ENCODE peak calls at places on chromosomes 7 and 10, in five cellular contexts. W is H1; N is CD4-positive, alpha-beta memory T cell; L is right atrium auricular region; K is right lobe of liver. X is an unnamed sample. For H3K4me1, the result is how much of the 10 kb centered on the place peaks cover.

GRCh38 chr10:72274213-72274729 is 547 bp downstream of the DDIT4 start:
- DNase-seq in W (no peak), N (no peak), L (no peak), K (peak), X (no peak)

GRCh38 chr7:67463983-67464382 is 467.4 kb downstream of the TYW1 start:
- DNase-seq in W (no peak), N (no peak), L (no peak), K (no peak), X (no peak)

GRCh38 chr10:109887776-109888175 is 35.5 kb downstream of the XPNPEP1 start:
- DNase-seq in W (no peak), N (no peak), L (peak), K (no peak), X (no peak)

GRCh38 chr10:119259345-119259744 is 52.0 kb downstream of the GRK5 start:
- DNase-seq in W (no peak), N (no peak), L (no peak), K (no peak), X (no peak)

GRCh38 chr10:132223156-132223590 is 36.4 kb downstream of the DPYSL4 start:
- DNase-seq in W (peak), N (peak), L (peak), K (peak), X (peak)

GRCh38 chr10:79492839-79493238 is 19.5 kb upstream of the EIF5AL1 start:
- DNase-seq in W (no peak), N (no peak), L (no peak), K (no peak), X (no peak)

GRCh38 chr10:102283488-102283887 is 38.2 kb downstream of the GBF1 start:
- DNase-seq in W (no peak), N (no peak), L (no peak), K (no peak), X (no peak)

GRCh38 chr7:120996333-120996982 is 7.9 kb downstream of the CPED1 start:
- DNase-seq in W (no peak), N (peak), L (peak), K (peak), X (peak)

GRCh38 chr7:3370068-3370704 is 69.1 kb downstream of the SDK1 start:
- DNase-seq in W (no peak), N (no peak), L (no peak), K (no peak), X (no peak)

GRCh38 chr7:30594055-30594539 is 581 bp upstream of the GARS1 start:
- DNase-seq in W (no peak), N (no peak), L (no peak), K (peak), X (no peak)

DNA sequence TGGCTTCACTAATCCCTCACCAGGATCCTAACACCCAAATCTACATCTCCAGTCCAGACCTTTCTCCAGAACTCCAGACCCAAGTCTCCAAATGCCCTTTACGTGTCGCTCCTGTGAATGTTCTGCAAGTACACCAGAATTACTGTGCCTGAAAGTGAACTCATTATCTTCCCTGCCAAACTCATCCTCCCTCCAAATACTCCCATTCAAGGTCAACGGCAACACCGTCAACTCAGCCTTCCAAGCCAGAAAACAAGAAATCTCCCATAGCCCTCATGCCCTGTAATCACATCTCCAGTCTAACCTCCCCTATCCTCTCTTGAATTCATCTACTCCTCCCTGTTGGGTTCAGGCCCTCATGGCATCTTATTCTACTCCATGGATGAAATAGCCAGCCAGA is 12.3 kb downstream of the CREB3L2 start:
- DNase-seq in W (no peak), N (no peak), L (no peak), K (no peak), X (no peak)
- H3K4me1 ChIP-seq in W (under half), N (under half), L (half or more), K (under half), X (half or more)

DNA sequence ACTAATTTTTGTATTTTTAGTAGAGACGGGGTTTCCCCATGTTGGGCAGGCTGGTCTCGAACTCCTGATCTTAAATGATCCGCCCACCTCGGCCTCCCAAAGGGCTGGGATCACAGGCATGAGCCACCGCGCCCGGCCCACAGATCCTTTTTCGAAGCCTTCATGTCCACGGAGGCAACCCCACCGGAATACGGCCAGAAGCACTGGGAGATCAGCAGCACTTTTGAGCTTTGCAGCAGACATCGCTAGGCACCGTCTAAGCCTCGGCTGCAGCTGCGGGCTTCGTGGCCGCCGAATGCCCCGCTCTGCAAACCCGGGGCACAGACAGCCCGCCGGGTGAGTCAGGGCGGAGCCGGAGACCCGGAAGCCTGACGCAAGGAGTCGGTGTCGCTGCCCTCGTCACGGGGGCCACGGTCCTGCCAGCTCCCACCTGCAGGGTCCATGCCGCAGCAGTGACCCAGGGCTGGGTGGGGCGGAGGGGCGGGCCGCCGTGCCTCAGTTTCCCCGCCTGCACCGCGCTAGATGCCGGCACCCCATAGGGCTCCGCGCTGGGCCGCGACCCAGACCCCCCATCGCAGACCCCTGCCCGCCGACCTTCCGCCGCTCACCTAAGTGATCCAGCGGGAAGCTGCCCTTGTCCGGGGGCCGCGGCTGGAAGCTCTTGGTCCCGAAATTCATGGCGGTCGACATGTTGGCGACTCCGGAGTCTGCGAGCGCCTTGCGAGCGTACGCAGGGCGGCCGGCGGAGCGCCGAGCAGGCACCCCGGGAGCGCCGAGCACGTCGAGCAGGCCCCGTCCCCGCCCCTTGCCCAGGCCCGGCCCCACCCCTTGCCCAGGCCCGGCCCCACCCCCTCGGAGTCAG is at the start of gene COX19:
- DNase-seq in W (peak), N (peak), L (peak), K (peak), X (peak)
- H3K4me1 ChIP-seq in W (under half), N (under half), L (under half), K (under half), X (under half)

GRCh38 chr10:3765376-3765667 is 19.7 kb downstream of the KLF6 start:
- DNase-seq in W (no peak), N (no peak), L (no peak), K (no peak), X (no peak)

GRCh38 chr10:3763852-3764625 is 21.0 kb downstream of the KLF6 start:
- DNase-seq in W (no peak), N (no peak), L (no peak), K (peak), X (no peak)

GRCh38 chr10:3764626-3765375 is 20.2 kb downstream of the KLF6 start:
- DNase-seq in W (no peak), N (peak), L (no peak), K (peak), X (no peak)

GRCh38 chr10:3763035-3763456 is 22.0 kb downstream of the KLF6 start:
- DNase-seq in W (no peak), N (no peak), L (peak), K (no peak), X (peak)

DNA sequence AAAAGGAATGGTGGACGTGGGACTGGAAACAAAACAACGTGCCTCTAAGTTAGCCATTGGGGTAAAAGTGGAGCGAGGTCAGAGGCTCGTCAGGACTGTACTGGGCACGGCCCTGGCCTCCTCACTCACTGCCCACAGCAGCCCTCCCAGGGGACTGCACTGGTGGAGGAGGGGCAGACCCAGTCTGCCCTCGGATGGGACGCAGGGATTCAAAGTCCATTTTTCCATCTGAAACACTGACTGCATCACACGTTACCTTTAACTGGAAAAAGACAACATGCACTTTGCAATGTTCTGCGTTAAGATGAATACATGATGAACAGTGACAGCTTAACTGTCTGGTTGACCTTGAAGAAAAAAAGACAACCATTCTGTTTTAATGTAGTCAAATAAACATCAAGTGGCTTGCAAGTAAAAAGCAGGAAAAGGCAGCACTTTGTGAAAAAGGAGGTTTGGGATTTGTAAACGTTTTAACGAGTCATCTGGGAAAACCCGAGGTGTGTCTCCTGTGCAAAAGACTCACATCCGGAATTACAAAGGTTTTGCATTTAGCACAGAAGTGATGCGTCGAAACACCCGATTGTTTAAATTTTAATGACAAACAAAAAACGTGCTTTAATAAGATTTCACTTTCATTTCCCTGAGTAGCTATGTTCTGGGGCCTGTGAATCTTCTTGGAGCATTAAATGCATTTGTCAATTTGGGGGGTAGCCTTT is 18.8 kb downstream of the KLF6 start:
- DNase-seq in W (no peak), N (no peak), L (no peak), K (peak), X (no peak)
- H3K4me1 ChIP-seq in W (under half), N (half or more), L (under half), K (under half), X (under half)

GRCh38 chr7:135964791-135965190 is 12.4 kb downstream of the MTPN start:
- DNase-seq in W (no peak), N (no peak), L (no peak), K (no peak), X (no peak)
- H3K4me1 ChIP-seq in W (under half), N (half or more), L (under half), K (under half), X (under half)

GRCh38 chr7:106063039-106063438 is 49.1 kb downstream of the SYPL1 start:
- DNase-seq in W (no peak), N (no peak), L (peak), K (no peak), X (no peak)

GRCh38 chr7:106065560-106066500 is 46.3 kb downstream of the SYPL1 start:
- DNase-seq in W (no peak), N (no peak), L (no peak), K (peak), X (no peak)

GRCh38 chr7:106063692-106064091 is 48.4 kb downstream of the SYPL1 start:
- DNase-seq in W (no peak), N (no peak), L (peak), K (no peak), X (no peak)

GRCh38 chr7:106064836-106065559 is 47.1 kb downstream of the SYPL1 start:
- DNase-seq in W (no peak), N (no peak), L (peak), K (peak), X (peak)

GRCh38 chr7:106064329-106064728 is 47.8 kb downstream of the SYPL1 start:
- DNase-seq in W (no peak), N (no peak), L (peak), K (no peak), X (no peak)
- H3K4me1 ChIP-seq in W (under half), N (under half), L (under half), K (under half), X (under half)

GRCh38 chr7:44256459-44256858 is 55.7 kb downstream of the YKT6 start:
- DNase-seq in W (no peak), N (no peak), L (no peak), K (no peak), X (no peak)
- H3K4me1 ChIP-seq in W (under half), N (under half), L (half or more), K (under half), X (under half)

DNA sequence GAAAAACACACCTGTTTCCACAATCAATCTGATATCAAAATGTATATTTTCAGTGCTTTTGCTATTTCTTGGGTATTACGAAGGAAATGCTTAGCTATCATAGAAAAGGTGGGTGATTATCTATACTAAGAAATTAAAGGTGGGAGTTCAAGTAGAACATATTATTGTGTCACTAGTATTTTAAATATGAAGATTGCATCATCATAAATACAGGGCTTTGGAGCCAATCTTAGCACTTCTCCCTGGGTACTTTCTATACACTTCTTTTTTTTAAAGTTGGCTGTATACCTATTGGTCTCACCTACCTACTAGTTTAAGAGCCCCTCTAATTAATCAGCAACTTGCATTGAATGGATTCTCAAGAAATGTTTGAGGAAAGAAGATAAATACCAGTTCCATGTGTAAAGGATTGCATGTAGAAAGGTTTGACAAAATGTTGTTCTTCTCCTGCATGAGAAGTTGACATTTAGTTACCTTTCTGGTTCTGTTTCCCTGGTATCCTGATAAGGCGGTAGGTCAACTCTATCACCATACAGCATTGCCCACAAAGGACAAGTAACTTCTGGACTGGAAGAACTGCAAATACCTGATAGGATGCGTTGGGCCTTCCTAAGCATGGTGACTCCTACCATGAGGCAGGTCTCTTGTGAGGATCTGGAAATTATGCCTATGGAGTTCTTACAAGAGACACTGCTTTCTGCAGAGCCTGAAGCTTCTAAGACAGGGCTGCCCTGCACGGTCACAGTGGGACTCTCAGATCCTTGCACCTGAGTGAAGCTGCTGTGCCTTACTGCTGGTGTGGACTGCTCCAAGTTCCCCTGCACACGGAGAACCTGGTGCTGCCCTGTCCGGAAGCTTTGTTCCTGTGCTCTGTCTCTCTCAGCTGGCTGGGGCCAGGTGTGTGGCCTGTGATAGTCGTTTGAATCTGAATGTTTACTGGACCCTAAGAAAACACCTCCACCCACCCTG is 32.1 kb upstream of the PDSS1 start:
- DNase-seq in W (no peak), N (no peak), L (no peak), K (no peak), X (no peak)
- H3K4me1 ChIP-seq in W (under half), N (under half), L (under half), K (under half), X (under half)

DNA sequence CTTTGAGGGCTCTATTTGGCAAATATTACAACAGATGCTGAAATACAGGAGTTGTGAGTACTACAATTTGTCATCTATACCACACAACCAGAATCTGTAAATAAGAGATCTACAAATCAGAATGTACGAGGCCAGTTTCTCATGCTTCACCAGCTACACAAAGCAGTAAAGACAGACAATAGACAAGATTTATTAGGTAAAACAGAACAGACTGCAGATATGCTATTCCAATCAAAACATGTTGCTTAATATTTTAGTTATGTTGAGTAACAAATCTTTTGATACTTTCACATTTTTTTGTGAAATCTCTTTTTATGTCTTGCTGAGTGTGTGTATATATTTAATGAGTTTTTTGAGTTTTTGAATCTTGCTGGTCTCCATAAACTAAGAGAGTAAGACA is 109.1 kb downstream of the CHCHD3 start:
- DNase-seq in W (no peak), N (no peak), L (no peak), K (no peak), X (no peak)
- H3K4me1 ChIP-seq in W (under half), N (under half), L (under half), K (under half), X (under half)